ENCODE peak calls at places on chromosomes 4 and X, in ten cellular contexts. J is GM10248, D is colonic mucosa, C is bronchial epithelial cell, T is transverse colon, K is upper lobe of right lung, P is upper lobe of left lung, X is psoas muscle, I is type B pancreatic cell, E is B cell. F is an unnamed sample.

GRCh38 chr4:127759893-127760292 is 22.2 kb upstream of the HSPA4L start:
- DNase-seq in X (no peak), K (no peak), D (no peak), E (no peak), J (no peak), I (no peak), C (peak), T (no peak), P (no peak), F (no peak)

GRCh38 chr4:65669981-65670330 is 333 bp downstream of the EPHA5 start:
- DNase-seq in J (no peak), P (no peak), D (no peak), C (no peak), K (no peak), T (no peak), I (no peak), X (no peak), E (no peak), F (no peak)

GRCh38 chrX:34770511-34770910 is 113.4 kb upstream of the TMEM47 start:
- DNase-seq in J (no peak), P (no peak), X (no peak), E (no peak), D (no peak), C (no peak), K (no peak), I (no peak), T (no peak), F (no peak)

GRCh38 chr4:141117935-141118334 is 15.3 kb downstream of the RNF150 start:
- DNase-seq in T (no peak), X (no peak), D (no peak), E (no peak), I (no peak), K (no peak), P (no peak), C (no peak), J (no peak), F (no peak)

GRCh38 chr4:156933633-156934258 is 37.9 kb downstream of the PDGFC start:
- DNase-seq in D (no peak), E (no peak), K (no peak), J (no peak), C (peak), T (no peak), I (no peak), X (no peak), P (no peak), F (no peak)

GRCh38 chr4:183284965-183285364 is 35.1 kb downstream of the CLDN22 start:
- DNase-seq in E (no peak), P (no peak), X (no peak), C (no peak), I (no peak), J (no peak), K (no peak), D (no peak), T (no peak), F (no peak)

GRCh38 chrX:49058794-49059193 is at the start of gene CCDC120:
- DNase-seq in D (peak), P (peak), E (no peak), J (no peak), T (peak), I (no peak), C (peak), K (peak), X (no peak), F (no peak)

GRCh38 chr4:104064650-104065577 is 345.1 kb upstream of the TACR3 start:
- DNase-seq in K (peak), C (peak), T (peak), E (peak), D (peak), J (peak), X (peak), I (no peak), P (peak), F (peak)

GRCh38 chrX:153408871-153409351 is 2.4 kb upstream of the ZFP92 start:
- DNase-seq in D (no peak), C (no peak), P (no peak), J (no peak), E (no peak), I (no peak), T (no peak), X (no peak), K (no peak), F (no peak)

GRCh38 chr4:16608123-16608522 is 290.3 kb downstream of the LDB2 start:
- DNase-seq in J (no peak), X (no peak), T (no peak), I (no peak), D (no peak), P (no peak), K (no peak), C (no peak), E (no peak), F (no peak)

GRCh38 chrX:50941638-50942037 is 31.1 kb downstream of the BMP15 start:
- DNase-seq in X (no peak), C (no peak), D (peak), K (no peak), E (no peak), J (no peak), P (no peak), I (no peak), T (peak), F (no peak)

GRCh38 chrX:137823257-137823656 is 257.3 kb downstream of the ZIC3 start:
- DNase-seq in X (no peak), E (no peak), K (no peak), J (no peak), C (no peak), P (no peak), I (no peak), D (no peak), T (no peak), F (no peak)

GRCh38 chrX:123223409-123223808 is 39.3 kb downstream of the GRIA3 start:
- DNase-seq in K (no peak), C (no peak), I (no peak), J (no peak), E (no peak), P (no peak), X (no peak), D (no peak), T (no peak), F (no peak)

GRCh38 chr4:113153529-113154101 is 104.2 kb downstream of the ANK2 start:
- DNase-seq in E (no peak), P (no peak), T (no peak), D (no peak), X (no peak), K (no peak), I (no peak), C (peak), J (no peak), F (no peak)

GRCh38 chr4:18042012-18042411 is 20.5 kb upstream of the LCORL start:
- DNase-seq in D (no peak), P (no peak), I (no peak), J (no peak), X (no peak), K (no peak), C (no peak), E (no peak), T (no peak), F (no peak)

GRCh38 chrX:81338924-81339323 is 137.0 kb downstream of the SH3BGRL start:
- DNase-seq in J (no peak), E (no peak), C (no peak), I (no peak), P (no peak), T (no peak), D (no peak), K (no peak), X (no peak), F (no peak)

GRCh38 chrX:74923942-74924448 is 1.3 kb downstream of the NEXMIF start:
- DNase-seq in P (no peak), X (no peak), D (peak), C (no peak), E (peak), J (peak), K (peak), I (no peak), T (peak), F (no peak)

GRCh38 chr4:105894570-105895323 is 524 bp upstream of the NPNT start:
- DNase-seq in T (peak), J (peak), D (peak), P (peak), C (peak), K (peak), X (peak), E (no peak), I (no peak), F (peak)

GRCh38 chr4:23884261-23884660 is 5.6 kb downstream of the PPARGC1A start:
- DNase-seq in J (no peak), D (no peak), C (peak), P (no peak), E (no peak), X (no peak), I (no peak), T (no peak), K (no peak), F (no peak)

GRCh38 chrX:147476008-147476407 is 435.7 kb upstream of the FMR1 start:
- DNase-seq in K (no peak), C (peak), I (no peak), D (no peak), J (peak), T (peak), P (peak), X (no peak), E (no peak), F (no peak)

GRCh38 chrX:97046861-97047260 is 163.2 kb downstream of the RPA4 start:
- DNase-seq in E (no peak), X (no peak), P (no peak), C (no peak), J (no peak), T (no peak), K (no peak), D (no peak), I (no peak), F (no peak)

GRCh38 chr4:183335369-183335940 is 13.2 kb upstream of the CLDN24 start:
- DNase-seq in C (peak), E (no peak), T (no peak), K (peak), X (no peak), D (no peak), I (peak), P (no peak), J (no peak), F (no peak)

GRCh38 chr4:139958738-139959096 is 195.3 kb downstream of the MAML3 start:
- DNase-seq in D (no peak), X (no peak), K (no peak), C (no peak), J (no peak), T (no peak), P (no peak), E (no peak), I (no peak), F (no peak)

GRCh38 chrX:17374619-17375360 is at the start of gene NHS:
- DNase-seq in C (peak), T (peak), J (no peak), P (peak), D (peak), X (peak), K (peak), I (peak), E (no peak), F (peak)

GRCh38 chr4:7810792-7811535 is 128.7 kb downstream of the AFAP1 start:
- DNase-seq in T (no peak), J (no peak), E (no peak), X (no peak), P (no peak), C (no peak), K (peak), D (no peak), I (no peak), F (no peak)

GRCh38 chr4:53541577-53542206 is 49.6 kb downstream of the LNX1 start:
- DNase-seq in X (no peak), I (no peak), K (no peak), C (peak), E (no peak), J (no peak), T (no peak), D (no peak), P (no peak), F (no peak)

GRCh38 chr4:11376571-11376970 is 52.1 kb downstream of the HS3ST1 start:
- DNase-seq in I (no peak), P (no peak), X (no peak), C (no peak), J (no peak), T (no peak), D (no peak), E (no peak), K (no peak), F (no peak)

GRCh38 chrX:13197961-13198761 is 121.7 kb downstream of the ATXN3L start:
- DNase-seq in J (no peak), T (no peak), K (no peak), I (no peak), D (no peak), X (no peak), E (no peak), C (no peak), P (no peak), F (no peak)

GRCh38 chrX:53294024-53294648 is 12.8 kb upstream of the IQSEC2 start:
- DNase-seq in C (no peak), E (no peak), I (no peak), D (no peak), K (no peak), P (no peak), X (no peak), J (no peak), T (no peak), F (no peak)

GRCh38 chr4:96677499-96677898 is 837.6 kb downstream of the PDHA2 start:
- DNase-seq in K (no peak), T (no peak), X (no peak), C (peak), I (no peak), D (no peak), P (no peak), E (no peak), J (no peak), F (no peak)

GRCh38 chr4:15533817-15534216 is 64.1 kb downstream of the CC2D2A start:
- DNase-seq in E (no peak), X (no peak), P (no peak), C (no peak), I (no peak), D (no peak), T (no peak), J (no peak), K (no peak), F (no peak)

GRCh38 chr4:161555689-161556660 is 607.8 kb downstream of the FSTL5 start:
- DNase-seq in T (no peak), X (no peak), E (no peak), D (no peak), P (no peak), C (peak), J (peak), K (no peak), I (no peak), F (no peak)

GRCh38 chr4:66178901-66179300 is 508.6 kb upstream of the EPHA5 start:
- DNase-seq in D (no peak), T (no peak), X (no peak), P (no peak), J (no peak), C (peak), I (no peak), E (no peak), K (no peak), F (no peak)

DNA sequence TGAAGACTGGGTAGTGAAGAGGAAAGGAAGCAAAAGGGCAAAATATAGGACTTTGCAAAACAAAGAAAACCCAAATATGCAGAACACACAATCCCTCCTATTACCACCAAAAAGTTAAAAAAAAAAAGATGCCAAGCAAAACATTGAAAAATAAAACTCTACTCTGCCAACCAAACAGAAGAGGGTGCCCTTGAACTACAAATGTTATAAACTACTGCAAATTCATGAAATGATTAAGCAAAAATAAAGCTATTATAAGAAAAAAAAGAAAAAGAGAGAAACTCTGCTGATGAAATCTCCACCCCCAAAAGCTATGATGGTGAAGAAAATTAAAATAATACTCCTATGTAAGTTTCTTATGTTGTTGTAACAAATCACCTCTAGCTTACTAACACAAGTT is 168.5 kb upstream of the STK26 start:
- DNase-seq in J (no peak), E (peak), I (no peak), P (no peak), D (no peak), K (no peak), T (no peak), X (no peak), C (peak), F (no peak)
- TF ChIP-seq CTCF in J (no peak), E (peak), I (peak), P (no peak), D (no peak), K (no peak), T (no peak), X (no peak), C (peak), F (peak)

GRCh38 chr4:25857403-25857802 is 5.4 kb downstream of the SEL1L3 start:
- DNase-seq in X (no peak), I (no peak), E (no peak), P (no peak), J (no peak), D (no peak), T (no peak), C (no peak), K (no peak), F (no peak)
- TF ChIP-seq CTCF in X (no peak), I (no peak), E (no peak), P (no peak), J (peak), D (no peak), T (no peak), C (no peak), K (no peak), F (no peak)

GRCh38 chr4:89140168-89140759 is 28.9 kb downstream of the TIGD2 start:
- DNase-seq in X (no peak), T (no peak), I (no peak), E (no peak), P (no peak), D (no peak), C (no peak), K (no peak), J (no peak), F (no peak)

GRCh38 chr4:89134775-89135319 is 23.5 kb downstream of the TIGD2 start:
- DNase-seq in T (no peak), E (no peak), K (no peak), X (no peak), P (no peak), I (no peak), D (no peak), J (no peak), C (peak), F (no peak)

GRCh38 chr4:89137695-89138094 is 26.4 kb downstream of the TIGD2 start:
- DNase-seq in K (no peak), I (no peak), P (no peak), E (no peak), C (no peak), X (no peak), D (no peak), T (no peak), J (no peak), F (no peak)

GRCh38 chr4:89136525-89136924 is 25.2 kb downstream of the TIGD2 start:
- DNase-seq in D (no peak), I (no peak), E (no peak), T (no peak), X (no peak), P (no peak), C (peak), K (no peak), J (no peak), F (no peak)

DNA sequence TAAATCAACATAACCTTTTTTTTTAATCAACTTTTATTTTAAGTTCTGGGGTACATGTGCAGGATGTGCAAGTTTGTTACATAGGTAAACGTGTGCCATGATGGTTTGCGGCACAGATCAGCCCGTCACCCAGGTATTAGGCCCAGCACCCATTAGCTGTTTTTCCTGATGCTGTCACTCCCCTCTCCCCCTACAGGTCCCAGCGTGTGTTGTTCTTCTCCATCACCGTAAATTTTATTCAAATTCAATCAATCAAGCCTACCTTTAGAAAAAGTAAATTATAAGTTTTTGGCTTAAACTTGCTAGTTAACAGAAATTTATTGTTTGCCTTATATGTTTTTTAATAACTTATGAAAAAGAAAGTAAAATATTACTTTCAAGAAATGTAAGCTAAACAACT is 25.9 kb downstream of the TIGD2 start:
- DNase-seq in P (no peak), X (no peak), E (no peak), D (no peak), J (no peak), K (no peak), T (no peak), I (no peak), C (no peak), F (no peak)
- TF ChIP-seq CTCF in P (no peak), X (no peak), E (no peak), D (no peak), J (no peak), K (no peak), T (no peak), I (peak), C (no peak), F (no peak)

GRCh38 chr4:37970702-37971101 is 10.5 kb downstream of the PTTG2 start:
- DNase-seq in D (peak), J (no peak), X (peak), E (peak), K (peak), C (peak), I (no peak), P (peak), T (peak), F (no peak)
- TF ChIP-seq CTCF in D (peak), J (peak), X (peak), E (peak), K (peak), C (peak), I (peak), P (peak), T (peak), F (no peak)

F was measured in mesothelial cell of epicardium.